ENCODE peak calls at places on chromosomes 12 and 14, in four cellular contexts. L is K562, G is HCT116, F is WTC11. I is an unnamed sample.

GRCh38 chr14:51168220-51168613 is 71.8 kb upstream of the TMX1 start:
- DNase-seq in G (no peak), F (no peak), L (no peak), I (no peak)

GRCh38 chr14:67908061-67908767 is 88.6 kb downstream of the RAD51B start:
- DNase-seq in L (no peak), F (no peak), G (no peak), I (no peak)

GRCh38 chr12:14384783-14385638 is 19.5 kb downstream of the ATF7IP start:
- DNase-seq in G (peak), F (peak), L (peak), I (peak)

GRCh38 chr12:179131-179884 is 34.6 kb downstream of the SLC6A12 start:
- DNase-seq in F (no peak), G (no peak), L (no peak), I (peak)

GRCh38 chr14:101547107-101547738 is 14.1 kb upstream of the DIO3 start:
- DNase-seq in G (no peak), F (no peak), L (no peak), I (no peak)

GRCh38 chr12:63893170-63893569 is 48.7 kb downstream of the SRGAP1 start:
- DNase-seq in G (no peak), F (no peak), L (no peak), I (no peak)

GRCh38 chr14:89270439-89271227 is 146.4 kb downstream of the FOXN3 start:
- DNase-seq in F (no peak), G (no peak), L (no peak), I (no peak)

GRCh38 chr12:75862692-75863471 is 168.7 kb downstream of the PHLDA1 start:
- DNase-seq in L (no peak), G (peak), F (no peak), I (peak)

GRCh38 chr12:98939350-98939749 is 294.3 kb downstream of the APAF1 start:
- DNase-seq in L (no peak), F (peak), G (peak), I (peak)

GRCh38 chr14:61119006-61119405 is 138.0 kb downstream of the SLC38A6 start:
- DNase-seq in G (no peak), F (no peak), L (no peak), I (no peak)

GRCh38 chr14:54653764-54654469 is 87.0 kb downstream of the SAMD4A start:
- DNase-seq in L (no peak), G (no peak), F (no peak), I (peak)

GRCh38 chr14:23114669-23115491 is 4.2 kb downstream of the CEBPE start:
- DNase-seq in L (peak), F (no peak), G (peak), I (peak)

GRCh38 chr12:65658360-65658759 is 165.9 kb upstream of the HMGA2 start:
- DNase-seq in G (no peak), L (no peak), F (no peak), I (no peak)

GRCh38 chr12:3218150-3218845 is 141.1 kb downstream of the TSPAN9 start:
- DNase-seq in F (no peak), G (no peak), L (no peak), I (peak)
- TF ChIP-seq MAX in F (no peak), G (no peak), L (no peak), I (no peak)

DNA sequence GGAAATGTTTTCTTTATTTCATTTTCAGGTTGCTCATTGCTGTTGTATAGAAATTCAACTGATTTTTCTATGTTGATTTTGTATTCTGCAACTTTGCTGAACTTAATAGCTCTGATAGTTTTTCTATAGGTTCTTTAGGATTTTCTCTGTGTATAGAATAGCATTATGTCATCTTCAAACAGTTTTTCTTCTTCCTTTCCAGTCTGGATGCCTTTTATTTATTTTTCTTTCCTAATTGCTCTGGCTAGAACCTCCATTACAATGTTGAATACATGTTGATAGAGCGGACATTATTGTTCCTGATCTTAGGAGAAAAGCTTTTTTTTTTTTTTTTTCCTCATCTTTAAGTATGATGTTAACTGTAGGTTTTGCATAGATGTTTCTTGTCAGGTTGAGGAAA is 39.2 kb downstream of the MIA2 start:
- DNase-seq in G (no peak), F (no peak), L (no peak), I (no peak)
- TF ChIP-seq CTCF in G (no peak), F (no peak), L (no peak), I (no peak)

GRCh38 chr14:30521899-30522736 is 36.8 kb upstream of the G2E3 start:
- DNase-seq in G (peak), F (no peak), L (peak), I (peak)
- TF ChIP-seq MAX in G (no peak), F (no peak), L (no peak), I (no peak)

DNA sequence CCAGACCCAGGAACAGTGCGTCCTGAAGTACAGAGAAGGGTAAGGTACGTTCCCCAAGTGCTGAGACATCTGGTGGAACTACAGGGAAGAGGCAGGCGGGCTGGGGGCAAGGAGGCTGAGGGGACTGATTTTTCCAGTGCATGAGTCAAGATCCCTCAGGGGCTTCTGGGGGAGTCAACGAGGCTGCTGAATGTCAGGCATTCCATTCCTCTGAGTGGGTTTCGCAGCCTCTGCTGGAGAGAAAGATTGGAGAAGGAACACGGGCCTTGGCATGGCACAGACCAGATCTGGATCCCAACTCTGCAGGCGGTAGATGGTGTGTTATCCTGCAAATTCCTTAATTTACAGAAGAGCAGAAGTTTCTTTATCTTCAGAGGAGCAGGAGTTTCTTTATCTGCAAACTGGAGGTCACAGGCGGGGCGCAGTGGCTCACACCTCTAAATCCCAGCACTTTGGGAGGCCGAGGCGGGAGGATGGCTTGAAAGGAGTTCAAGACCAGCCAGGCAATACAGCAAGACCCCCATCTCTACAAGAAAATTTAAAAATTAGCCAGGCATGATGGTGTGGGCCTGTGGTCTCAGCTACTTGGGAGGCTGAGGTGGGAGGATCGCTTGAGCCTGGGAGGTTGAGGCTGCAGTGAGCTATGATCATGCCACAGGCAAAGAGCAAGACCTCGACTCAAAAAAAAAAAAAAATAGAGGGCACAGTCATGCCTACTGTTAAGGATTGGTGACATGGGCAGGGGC is 132.6 kb upstream of the MAP1LC3B2 start:
- DNase-seq in L (peak), F (peak), G (peak), I (peak)
- TF ChIP-seq CTCF in L (peak), F (no peak), G (peak), I (no peak)

GRCh38 chr12:9699898-9700605 is 30.5 kb downstream of the CLEC2D start:
- DNase-seq in F (no peak), G (no peak), L (no peak), I (peak)

GRCh38 chr12:9700606-9700956 is 31.1 kb downstream of the CLEC2D start:
- DNase-seq in G (no peak), L (no peak), F (no peak), I (no peak)

GRCh38 chr12:9699269-9699897 is 29.9 kb downstream of the CLEC2D start:
- DNase-seq in F (no peak), G (no peak), L (no peak), I (no peak)

GRCh38 chr12:9701380-9702154 is 31.3 kb downstream of the CLECL1 start:
- DNase-seq in F (no peak), L (no peak), G (no peak), I (no peak)

DNA sequence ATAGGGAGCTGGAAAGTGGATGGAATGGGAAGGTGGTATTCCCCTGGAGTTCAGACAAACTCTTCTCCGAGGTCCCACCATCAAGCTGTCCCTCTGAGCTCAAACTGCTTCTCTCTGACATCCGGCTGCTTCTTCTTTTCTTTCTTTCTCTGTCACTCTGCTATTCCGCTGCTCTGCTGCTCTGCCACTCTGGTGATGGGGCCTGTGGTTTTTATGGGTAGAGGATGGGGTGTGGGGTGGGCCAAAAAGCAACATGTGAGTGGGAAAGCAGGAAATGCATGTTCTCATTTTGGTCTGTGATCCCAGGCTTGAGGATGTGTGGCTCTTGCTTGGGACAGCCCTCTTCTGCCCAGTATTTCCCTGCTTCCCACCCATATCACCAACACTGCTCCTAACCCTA is 30.7 kb downstream of the CLECL1 start:
- DNase-seq in L (no peak), G (no peak), F (no peak), I (no peak)
- TF ChIP-seq MAX in L (no peak), G (no peak), F (no peak), I (no peak)

DNA sequence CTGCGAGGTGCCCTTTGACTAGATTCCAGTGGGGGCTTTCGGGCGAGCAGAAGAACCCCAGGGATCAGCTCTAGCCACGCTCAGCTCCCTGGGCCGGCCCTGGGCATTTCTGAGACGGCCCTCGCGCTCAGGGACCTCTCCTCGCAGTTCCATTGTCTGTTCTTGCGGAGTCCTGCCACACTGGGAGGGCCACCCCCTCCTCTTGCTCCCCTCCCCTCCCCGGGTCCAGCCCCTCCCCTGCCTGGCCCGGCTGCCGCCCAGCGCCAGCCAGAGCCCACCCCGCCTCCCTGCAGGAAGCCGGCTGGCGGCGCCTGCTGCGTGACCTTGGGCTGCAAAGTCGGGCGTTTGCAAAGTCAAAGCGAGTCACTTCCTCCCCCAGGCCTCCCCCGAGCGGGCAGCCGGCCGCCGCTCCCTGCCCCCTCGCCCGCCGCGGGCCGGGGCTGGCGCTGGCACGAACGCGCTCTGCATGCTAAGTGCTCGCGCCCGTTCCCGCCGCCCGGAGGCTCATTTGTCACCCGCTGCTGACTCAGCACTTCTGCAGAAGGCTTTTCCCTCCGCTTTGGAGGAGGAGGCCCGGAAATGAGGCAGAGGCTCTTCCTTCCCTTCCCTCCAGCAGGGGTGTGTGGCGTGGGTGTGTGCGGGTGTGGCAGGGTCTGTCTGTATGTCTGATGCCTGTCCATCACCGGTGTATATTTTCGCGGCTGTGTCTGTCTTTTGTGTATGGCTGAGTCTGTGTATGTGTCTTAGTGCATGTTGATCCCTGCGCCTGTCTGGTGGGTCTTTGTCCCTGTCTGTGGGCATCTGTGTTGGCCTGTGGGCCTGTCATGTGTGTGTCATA is 72.0 kb downstream of the IRF2BPL start:
- DNase-seq in L (peak), G (peak), F (peak), I (peak)
- TF ChIP-seq CTCF in L (no peak), G (no peak), F (no peak), I (no peak)

DNA sequence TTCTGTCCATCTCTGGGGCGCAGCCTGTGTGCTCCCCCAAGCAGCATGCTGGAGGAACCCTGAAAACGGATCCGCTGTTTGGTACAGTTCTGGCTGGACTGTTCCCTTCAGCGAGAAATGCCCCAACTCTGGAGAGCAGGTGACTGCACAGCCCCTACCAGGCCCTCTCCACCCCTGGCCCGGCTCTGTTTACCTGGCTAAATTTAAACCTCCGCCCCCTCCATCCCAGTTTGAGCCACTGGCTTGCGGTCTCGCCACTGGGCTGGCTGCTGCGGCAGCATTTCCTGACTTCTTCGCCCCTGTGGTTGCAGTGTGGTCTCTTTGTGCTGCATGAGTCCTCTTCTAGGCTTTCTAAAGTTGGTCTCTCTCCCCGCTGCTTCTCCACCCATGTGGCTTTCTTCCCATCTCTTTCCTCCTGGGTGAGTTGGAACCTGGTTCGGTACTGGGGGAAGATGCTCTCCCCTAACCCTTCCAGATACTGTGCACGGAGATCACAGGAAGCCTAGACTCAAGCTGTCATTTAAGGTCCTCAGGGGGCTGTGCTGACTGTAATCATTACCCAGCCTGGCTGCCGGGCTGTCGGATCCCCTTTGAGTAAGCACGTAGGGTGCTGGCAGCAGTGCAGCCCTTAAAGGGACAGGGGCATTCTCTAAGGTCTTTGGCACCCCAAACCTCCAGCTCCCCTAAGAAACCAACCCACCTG is 60.6 kb downstream of the FBXL14 start:
- DNase-seq in F (no peak), L (no peak), G (no peak), I (no peak)
- TF ChIP-seq MAX in F (no peak), L (no peak), G (no peak), I (no peak)

GRCh38 chr12:67220065-67220464 is 49.1 kb upstream of the CAND1 start:
- DNase-seq in F (peak), G (peak), L (no peak), I (no peak)
- TF ChIP-seq CTCF in F (peak), G (peak), L (peak), I (no peak)

GRCh38 chr12:113070117-113070906 is 13.8 kb downstream of the DTX1 start:
- DNase-seq in L (no peak), F (no peak), G (no peak), I (no peak)

GRCh38 chr12:113073586-113073985 is 17.1 kb downstream of the DTX1 start:
- DNase-seq in L (no peak), F (no peak), G (no peak), I (no peak)

GRCh38 chr12:113071427-113072112 is 15.0 kb downstream of the DTX1 start:
- DNase-seq in G (no peak), L (no peak), F (no peak), I (no peak)

GRCh38 chr12:113071063-113071426 is 14.5 kb downstream of the DTX1 start:
- DNase-seq in F (no peak), L (no peak), G (no peak), I (no peak)

GRCh38 chr12:113072136-113072535 is 15.6 kb downstream of the DTX1 start:
- DNase-seq in G (no peak), F (no peak), L (no peak), I (no peak)
- TF ChIP-seq MAX in G (no peak), F (no peak), L (no peak), I (no peak)

DNA sequence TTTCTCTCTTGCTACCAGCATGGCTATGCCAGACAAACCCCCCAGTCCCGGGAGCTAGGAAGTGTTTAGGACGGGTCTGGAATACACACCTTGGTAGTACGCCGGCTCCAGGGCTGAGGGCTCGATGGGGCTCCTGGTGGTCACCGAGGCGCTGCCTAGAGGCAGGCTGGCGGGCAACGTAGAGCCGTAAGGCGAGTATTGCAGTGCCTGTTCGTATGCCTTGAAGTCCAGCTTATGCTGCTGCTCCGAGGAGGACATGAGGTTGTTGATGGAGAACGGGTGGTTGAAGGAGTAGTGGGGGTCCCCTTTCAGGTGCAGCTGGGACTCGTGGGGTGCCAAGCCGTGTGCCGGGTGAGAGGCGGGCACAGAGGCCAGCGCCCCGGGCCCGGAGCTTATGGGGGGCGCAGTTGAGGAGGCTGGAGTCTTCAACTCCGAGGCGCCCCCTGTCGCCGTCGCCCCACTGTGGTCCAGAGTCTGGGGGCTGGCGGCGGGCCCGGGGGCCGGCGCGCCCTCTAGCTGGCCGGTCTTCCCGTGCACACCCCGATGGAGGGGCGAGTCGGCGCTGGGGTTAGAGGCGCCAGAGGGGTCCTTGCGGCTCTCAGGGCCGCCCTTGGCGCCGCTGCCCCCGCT is 3.6 kb downstream of the FOXA1 start:
- DNase-seq in F (peak), G (no peak), L (no peak), I (no peak)
- TF ChIP-seq CTCF in F (no peak), G (no peak), L (no peak), I (no peak)